ENCODE peak calls at places on chromosomes 13 and 19, in seven cellular contexts. I is heart left ventricle, W is GM04503, Z is HFF-Myc, H is NCI-H1105 treated with DMSO at 0.1 percent for 48 hours, R is mucosa of descending colon, U is T-helper 1 cell. C is an unnamed sample.

GRCh38 chr19:45125360-45125759 is 32.4 kb downstream of the PPP1R37 start:
- DNase-seq in R (no peak), H (no peak), U (no peak), I (no peak), W (no peak), Z (no peak), C (no peak)

GRCh38 chr13:48214519-48215121 is 18.4 kb upstream of the ITM2B start:
- DNase-seq in U (no peak), H (no peak), Z (no peak), W (no peak), I (no peak), R (no peak), C (no peak)

GRCh38 chr19:42286349-42287016 is 15.4 kb upstream of the PRR19 start:
- DNase-seq in W (no peak), U (no peak), H (no peak), I (peak), R (no peak), Z (no peak), C (no peak)

GRCh38 chr19:12745166-12745897 is 6.3 kb upstream of the BEST2 start:
- DNase-seq in Z (no peak), W (no peak), H (no peak), R (no peak), I (no peak), U (no peak), C (no peak)

GRCh38 chr13:33494596-33495214 is 209.2 kb upstream of the STARD13 start:
- DNase-seq in I (no peak), U (no peak), W (peak), Z (peak), R (no peak), H (no peak), C (no peak)

GRCh38 chr13:82993417-82993816 is 888.9 kb downstream of the SLITRK1 start:
- DNase-seq in I (no peak), H (no peak), U (no peak), R (no peak), Z (no peak), W (no peak), C (no peak)

GRCh38 chr19:13705201-13705600 is 59.1 kb upstream of the MRI1 start:
- DNase-seq in Z (no peak), I (no peak), W (no peak), H (no peak), U (no peak), R (no peak), C (no peak)

GRCh38 chr19:3095375-3096191 is 1.4 kb downstream of the GNA11 start:
- DNase-seq in U (peak), W (no peak), Z (no peak), H (peak), R (peak), I (peak), C (no peak)

GRCh38 chr19:32896516-32897214 is 27.1 kb upstream of the SLC7A9 start:
- DNase-seq in Z (no peak), U (no peak), H (no peak), I (no peak), R (no peak), W (no peak), C (no peak)